ENCODE peak calls at places on chromosomes 2 and 18, in seven cellular contexts. A, Q, Y, I, L, O and R are unnamed samples.

GRCh38 chr2:172552547-172553291 is 3.2 kb upstream of the PDK1 start:
- DNase-seq in O (peak), A (no peak), Y (no peak), I (no peak), Q (no peak), L (no peak), R (no peak)

GRCh38 chr2:129667586-129667985 is 311.9 kb upstream of the RAB6C start:
- DNase-seq in I (no peak), Y (no peak), O (no peak), A (no peak), Q (no peak), L (no peak), R (no peak)

GRCh38 chr2:148935791-148936190 is 60.8 kb downstream of the KIF5C start:
- DNase-seq in Y (no peak), L (no peak), Q (no peak), I (no peak), A (no peak), O (peak), R (no peak)

GRCh38 chr18:32391126-32391525 is 79.6 kb downstream of the GAREM1 start:
- DNase-seq in O (no peak), Q (no peak), L (no peak), I (no peak), A (no peak), Y (no peak), R (no peak)

GRCh38 chr2:136132840-136133570 is 15.1 kb upstream of the CXCR4 start:
- DNase-seq in Q (no peak), I (no peak), L (peak), Y (no peak), O (no peak), A (no peak), R (no peak)

GRCh38 chr2:57796527-57796926 is 250.1 kb upstream of the VRK2 start:
- DNase-seq in L (no peak), O (no peak), A (no peak), Y (no peak), Q (no peak), I (no peak), R (no peak)

GRCh38 chr2:165793779-165794519 is at the start of gene GALNT3:
- DNase-seq in Y (peak), O (peak), Q (peak), L (peak), A (peak), I (peak), R (no peak)

GRCh38 chr18:58046794-58047555 is 2.9 kb downstream of the NEDD4L start:
- DNase-seq in O (peak), Q (no peak), L (no peak), Y (no peak), I (no peak), A (no peak), R (peak)

GRCh38 chr2:240618776-240619175 is 6.5 kb upstream of the GPR35 start:
- DNase-seq in I (no peak), O (no peak), A (no peak), L (no peak), Y (no peak), Q (no peak), R (no peak)

GRCh38 chr2:239189711-239190131 is 211.1 kb downstream of the HDAC4 start:
- DNase-seq in L (no peak), O (no peak), Q (no peak), I (no peak), A (no peak), Y (no peak), R (no peak)

GRCh38 chr2:33363599-33364300 is 112.7 kb upstream of the RASGRP3 start:
- DNase-seq in Y (no peak), O (peak), I (no peak), A (no peak), Q (no peak), L (no peak), R (no peak)

GRCh38 chr18:57434536-57435494 is at the start of gene ONECUT2:
- DNase-seq in L (peak), Q (peak), A (peak), I (peak), Y (peak), O (peak), R (no peak)

GRCh38 chr2:239595711-239596110 is 194.9 kb upstream of the HDAC4 start:
- DNase-seq in O (no peak), Y (no peak), L (no peak), Q (no peak), A (no peak), I (no peak), R (no peak)

GRCh38 chr2:232632229-232632903 is 1.0 kb upstream of the EFHD1 start:
- DNase-seq in A (no peak), Q (no peak), I (no peak), L (no peak), Y (no peak), O (no peak), R (no peak)

GRCh38 chr18:59917422-59917821 is 17.6 kb downstream of the PMAIP1 start:
- DNase-seq in Y (no peak), A (no peak), O (peak), L (no peak), I (no peak), Q (no peak), R (no peak)

GRCh38 chr2:32384529-32384928 is 27.7 kb downstream of the BIRC6 start:
- DNase-seq in Q (no peak), I (no peak), L (no peak), O (no peak), Y (no peak), A (no peak), R (no peak)

GRCh38 chr18:50038448-50038847 is 156.5 kb downstream of the MYO5B start:
- DNase-seq in O (peak), L (no peak), I (no peak), A (no peak), Q (peak), Y (no peak), R (no peak)

GRCh38 chr2:39513641-39514094 is 76.6 kb upstream of the MAP4K3 start:
- DNase-seq in O (peak), I (no peak), Y (peak), A (no peak), Q (peak), L (peak), R (peak)

GRCh38 chr2:8806885-8807701 is 30.3 kb downstream of the KIDINS220 start:
- DNase-seq in A (no peak), Q (peak), I (no peak), Y (no peak), O (no peak), L (no peak), R (no peak)

GRCh38 chr2:137192366-137193315 is 427.3 kb downstream of the THSD7B start:
- DNase-seq in L (no peak), Q (no peak), O (peak), I (no peak), Y (no peak), A (no peak), R (no peak)

GRCh38 chr2:236863729-236864126 is 222.0 kb upstream of the COPS8 start:
- DNase-seq in A (no peak), Y (no peak), L (no peak), I (no peak), O (no peak), Q (no peak), R (no peak)

GRCh38 chr2:98432145-98432544 is 12.5 kb upstream of the INPP4A start:
- DNase-seq in L (no peak), Y (no peak), I (no peak), Q (no peak), A (no peak), O (no peak), R (no peak)

GRCh38 chr2:47174731-47175361 is 19.7 kb upstream of the STPG4 start:
- DNase-seq in I (peak), Y (no peak), L (peak), Q (no peak), O (peak), A (no peak), R (peak)

GRCh38 chr2:58601017-58601416 is 359.9 kb upstream of the FANCL start:
- DNase-seq in O (no peak), L (no peak), I (no peak), Y (no peak), A (no peak), Q (no peak), R (no peak)